ENCODE peak calls at places on chromosomes 2 and 18, in five cellular contexts. One of them, this sample, is unnamed.
A peak's percentile ranks its signal among the peaks of the same experiment; 100 is the strongest.

GRCh38 chr2:24919977-24920812 is at the start of gene ADCY3:
- DNase-seq in Daoy: peak; percentile 55
- DNase-seq in OCI-LY7: peak; percentile 75
- DNase-seq in PC-9: no peak
- DNase-seq in Panc1: no peak
- DNase-seq in this sample: no peak

GRCh38 chr2:174145827-174146226 is 102.5 kb downstream of the OLA1 start:
- DNase-seq in OCI-LY7: no peak
- DNase-seq in Panc1: no peak
- DNase-seq in PC-9: no peak
- DNase-seq in Daoy: peak; percentile 16
- DNase-seq in this sample: no peak

GRCh38 chr18:53991202-53991601 is 233.3 kb downstream of the MBD2 start:
- DNase-seq in Daoy: no peak
- DNase-seq in OCI-LY7: no peak
- DNase-seq in PC-9: no peak
- DNase-seq in Panc1: no peak
- DNase-seq in this sample: peak; percentile 74

GRCh38 chr2:55154525-55155030 is 77.5 kb downstream of the CLHC1 start:
- DNase-seq in OCI-LY7: no peak
- DNase-seq in PC-9: no peak
- DNase-seq in Daoy: no peak
- DNase-seq in Panc1: no peak
- DNase-seq in this sample: no peak

GRCh38 chr18:57807336-57808117 is 4.4 kb upstream of the ATP8B1 start:
- DNase-seq in OCI-LY7: no peak
- DNase-seq in Panc1: no peak
- DNase-seq in PC-9: no peak
- DNase-seq in Daoy: peak; percentile 49
- DNase-seq in this sample: peak; percentile 72

GRCh38 chr2:86082768-86083167 is 22.9 kb downstream of the POLR1A start:
- DNase-seq in Panc1: no peak
- DNase-seq in Daoy: no peak
- DNase-seq in PC-9: no peak
- DNase-seq in OCI-LY7: no peak
- DNase-seq in this sample: no peak

GRCh38 chr2:127414855-127415592 is 3.2 kb upstream of the PROC start:
- DNase-seq in OCI-LY7: no peak
- DNase-seq in Daoy: no peak
- DNase-seq in PC-9: no peak
- DNase-seq in Panc1: no peak
- DNase-seq in this sample: peak; percentile 12

GRCh38 chr2:56671973-56672569 is 488.3 kb downstream of the CCDC85A start:
- DNase-seq in Daoy: peak; percentile 19
- DNase-seq in PC-9: peak; percentile 36
- DNase-seq in OCI-LY7: no peak
- DNase-seq in Panc1: no peak
- DNase-seq in this sample: no peak

GRCh38 chr2:148968776-148969175 is 69.7 kb upstream of the LYPD6B start:
- DNase-seq in PC-9: no peak
- DNase-seq in OCI-LY7: no peak
- DNase-seq in Daoy: no peak
- DNase-seq in Panc1: no peak
- DNase-seq in this sample: no peak

GRCh38 chr2:109195193-109196045 is 66.4 kb downstream of the SH3RF3 start:
- DNase-seq in Panc1: no peak
- DNase-seq in PC-9: no peak
- DNase-seq in OCI-LY7: no peak
- DNase-seq in Daoy: no peak
- DNase-seq in this sample: no peak

GRCh38 chr18:53458944-53459580 is 765.4 kb downstream of the MBD2 start:
- DNase-seq in OCI-LY7: no peak
- DNase-seq in PC-9: no peak
- DNase-seq in Daoy: no peak
- DNase-seq in Panc1: no peak
- DNase-seq in this sample: no peak

GRCh38 chr2:239822146-239822945 is 202.8 kb downstream of the NDUFA10 start:
- DNase-seq in PC-9: no peak
- DNase-seq in OCI-LY7: no peak
- DNase-seq in Daoy: no peak
- DNase-seq in Panc1: no peak
- DNase-seq in this sample: peak; percentile 34

GRCh38 chr2:203706403-203706802 is at the start of gene CD28:
- DNase-seq in Daoy: no peak
- DNase-seq in OCI-LY7: peak; percentile 98
- DNase-seq in PC-9: no peak
- DNase-seq in Panc1: no peak
- DNase-seq in this sample: no peak

GRCh38 chr2:17122887-17123501 is 395.2 kb downstream of the RAD51AP2 start:
- DNase-seq in OCI-LY7: no peak
- DNase-seq in PC-9: no peak
- DNase-seq in Daoy: no peak
- DNase-seq in Panc1: no peak
- DNase-seq in this sample: no peak

GRCh38 chr2:176122633-176123482 is at the start of gene HOXD9:
- DNase-seq in OCI-LY7: no peak
- DNase-seq in Daoy: peak; percentile 82
- DNase-seq in PC-9: no peak
- DNase-seq in Panc1: no peak
- DNase-seq in this sample: peak; percentile 87

GRCh38 chr2:231664727-231665126 is 43.6 kb upstream of the PTMA start:
- DNase-seq in PC-9: no peak
- DNase-seq in Panc1: no peak
- DNase-seq in Daoy: no peak
- DNase-seq in OCI-LY7: no peak
- DNase-seq in this sample: no peak